ENCODE peak calls at places on chromosomes 13 and 19, in four cellular contexts. W is adrenal gland, P is NB4, Z is GM12878. B is an unnamed sample.

GRCh38 chr13:74978596-74978995 is 503.4 kb downstream of the TBC1D4 start:
- DNase-seq in W (no peak), P (no peak), Z (no peak), B (no peak)

GRCh38 chr19:33702606-33703437 is 81.1 kb downstream of the CHST8 start:
- DNase-seq in W (no peak), P (no peak), Z (no peak), B (no peak)

GRCh38 chr19:20247016-20247683 is 80.1 kb downstream of the ZNF486 start:
- DNase-seq in W (peak), P (peak), Z (no peak), B (no peak)

GRCh38 chr13:25899952-25900351 is 151.9 kb downstream of the SHISA2 start:
- DNase-seq in W (no peak), P (no peak), Z (no peak), B (no peak)

GRCh38 chr13:102136735-102137296 is 265.0 kb downstream of the FGF14 start:
- DNase-seq in W (no peak), P (no peak), Z (no peak), B (no peak)

GRCh38 chr19:5877869-5878268 is 7.5 kb upstream of the FUT5 start:
- DNase-seq in W (no peak), P (no peak), Z (no peak), B (no peak)

GRCh38 chr19:2048959-2049740 is 1.9 kb downstream of the MKNK2 start:
- DNase-seq in W (no peak), P (no peak), Z (no peak), B (peak)

GRCh38 chr19:22427587-22428298 is 5.6 kb upstream of the ZNF98 start:
- DNase-seq in W (no peak), P (no peak), Z (no peak), B (no peak)

GRCh38 chr19:37077615-37077928 is 661 bp upstream of the ZNF420 start:
- DNase-seq in W (no peak), P (no peak), Z (no peak), B (no peak)

GRCh38 chr19:8302357-8302691 is 5.8 kb downstream of the CD320 start:
- DNase-seq in W (peak), P (peak), Z (no peak), B (peak)

GRCh38 chr19:20315543-20315942 is 148.5 kb downstream of the ZNF486 start:
- DNase-seq in W (peak), P (no peak), Z (no peak), B (no peak)

GRCh38 chr19:36115453-36116343 is at the start of gene TBCB:
- DNase-seq in W (no peak), P (no peak), Z (no peak), B (no peak)

GRCh38 chr19:13795595-13796300 is 505 bp downstream of the ZSWIM4 start:
- DNase-seq in W (no peak), P (no peak), Z (no peak), B (peak)

GRCh38 chr13:38264363-38265134 is 85.1 kb upstream of the UFM1 start:
- DNase-seq in W (no peak), P (no peak), Z (no peak), B (no peak)

GRCh38 chr13:79900356-79900755 is 419.4 kb downstream of the NDFIP2 start:
- DNase-seq in W (no peak), P (no peak), Z (no peak), B (no peak)

GRCh38 chr19:27972291-27973040 is 1240.5 kb downstream of the UQCRFS1 start:
- DNase-seq in W (no peak), P (no peak), Z (no peak), B (no peak)

GRCh38 chr13:99278199-99278598 is 20.0 kb upstream of the GPR18 start:
- DNase-seq in W (no peak), P (peak), Z (no peak), B (no peak)

GRCh38 chr13:99282264-99283231 is 24.4 kb upstream of the GPR18 start:
- DNase-seq in W (no peak), P (no peak), Z (no peak), B (no peak)

GRCh38 chr13:99280166-99280565 is 22.0 kb upstream of the GPR18 start:
- DNase-seq in W (no peak), P (peak), Z (no peak), B (no peak)

GRCh38 chr13:99278843-99279242 is 20.7 kb upstream of the GPR18 start:
- DNase-seq in W (no peak), P (no peak), Z (no peak), B (no peak)

DNA sequence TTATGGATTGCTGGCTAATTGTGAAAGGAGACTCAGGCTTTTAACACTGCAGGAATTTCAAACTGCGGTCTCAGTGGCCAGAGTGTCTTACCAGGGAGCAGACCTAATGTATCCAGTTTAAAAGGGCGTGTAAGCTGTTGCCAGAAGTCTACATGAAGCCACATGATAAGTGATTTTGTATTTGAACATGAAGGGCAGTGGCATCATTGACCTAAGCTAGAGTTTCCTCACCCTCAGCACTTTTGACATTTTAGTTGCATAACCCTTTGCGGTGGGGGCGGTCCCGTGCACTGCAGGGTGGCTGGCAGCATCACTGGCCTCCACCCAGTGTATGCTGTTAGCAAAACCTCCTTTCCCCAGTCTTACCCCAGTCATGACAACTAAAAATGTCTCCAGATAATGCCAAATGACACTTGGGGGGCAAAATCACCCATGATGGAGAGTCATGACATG is 23.7 kb upstream of the GPR18 start:
- DNase-seq in W (peak), P (peak), Z (no peak), B (peak)
- TF ChIP-seq POLR2A in W (no peak), P (no peak), Z (no peak), B (no peak)

DNA sequence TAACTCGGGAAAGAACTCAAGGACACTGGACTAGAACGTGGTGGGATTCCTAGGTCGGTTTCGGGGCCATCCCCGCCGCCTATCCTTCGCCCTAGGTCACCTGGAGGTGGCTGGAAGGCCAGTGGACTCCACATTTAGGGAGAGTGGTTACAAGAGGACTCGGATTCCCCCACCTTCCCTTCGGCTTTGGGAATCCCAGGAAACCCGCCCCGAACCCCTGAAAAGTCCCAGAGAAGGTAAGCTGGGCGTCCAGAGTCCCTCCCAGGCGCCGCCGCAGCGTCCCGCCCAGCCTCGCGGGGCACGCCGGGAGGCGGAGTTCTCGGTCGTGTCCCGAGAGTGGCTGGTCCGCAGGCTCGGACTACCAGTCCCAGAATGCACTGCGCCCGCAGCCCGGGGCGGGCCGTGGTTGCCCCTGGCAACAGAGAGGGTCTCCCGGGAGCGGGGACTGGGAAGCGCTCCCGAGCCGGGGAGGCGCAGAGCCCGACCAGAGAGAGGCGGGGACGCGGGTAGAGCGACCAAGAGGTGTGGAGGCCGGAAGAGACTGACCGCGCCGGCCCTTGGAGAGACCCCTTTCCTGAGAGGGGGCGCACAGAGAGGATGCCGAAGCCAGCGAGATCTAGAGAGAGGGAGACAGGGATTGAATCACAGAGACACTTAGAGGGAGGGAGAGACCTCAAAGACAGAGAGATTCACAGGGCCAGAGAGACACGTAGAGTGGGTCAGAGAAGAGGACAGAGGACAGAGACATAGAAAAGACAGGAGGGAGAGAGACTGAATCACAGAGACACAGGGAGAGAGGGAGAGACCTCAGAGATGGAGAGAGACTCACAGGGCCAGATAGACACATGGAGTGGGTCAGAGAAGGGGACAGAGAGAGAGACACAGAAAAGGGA is 2.6 kb upstream of the PRKCG start:
- DNase-seq in W (peak), P (peak), Z (no peak), B (peak)
- TF ChIP-seq POLR2A in W (no peak), P (no peak), Z (no peak), B (no peak)

DNA sequence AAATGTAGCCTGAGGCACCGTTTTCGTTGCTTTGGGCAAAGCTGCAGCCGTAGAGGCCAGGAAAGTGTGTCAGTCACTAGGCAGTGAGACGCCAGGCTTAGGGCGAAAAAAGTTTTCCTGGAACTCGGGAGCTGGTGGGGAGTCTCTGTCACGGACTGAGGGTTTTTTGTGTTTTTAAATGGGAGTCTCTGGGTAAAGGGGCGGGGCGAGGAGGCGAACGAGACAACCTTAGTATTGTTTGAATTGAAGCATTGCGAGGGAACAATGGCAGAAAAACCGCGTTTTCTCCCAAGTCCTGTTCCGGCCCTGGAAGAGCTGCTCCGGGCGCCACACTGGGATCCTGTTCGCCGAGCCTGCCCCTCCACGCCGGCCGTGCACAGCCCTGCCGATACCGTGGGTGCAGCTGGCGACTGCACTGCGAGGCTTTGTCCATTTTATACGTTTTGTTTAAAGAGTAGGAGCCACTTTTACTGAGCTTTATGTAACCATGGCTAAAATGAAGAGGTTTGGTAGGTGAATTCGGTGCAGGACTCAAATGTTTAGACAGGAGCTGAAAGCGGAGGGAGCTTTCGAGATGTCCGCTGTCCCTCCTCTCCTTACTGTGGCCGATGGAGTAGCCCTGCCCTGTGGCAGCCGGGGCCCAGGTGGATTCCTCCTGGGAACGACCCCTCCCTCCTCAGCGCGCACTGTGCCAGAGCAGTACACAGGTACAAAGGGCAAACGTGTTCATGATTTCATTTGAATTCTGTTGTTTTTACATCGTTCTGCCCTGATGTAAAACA is 1.5 kb downstream of the COL4A2 start:
- DNase-seq in W (no peak), P (no peak), Z (no peak), B (no peak)
- TF ChIP-seq POLR2A in W (no peak), P (no peak), Z (no peak), B (no peak)

GRCh38 chr19:44142014-44142523 is 715 bp downstream of the ZNF234 start:
- DNase-seq in W (no peak), P (peak), Z (no peak), B (peak)

GRCh38 chr19:44141191-44142013 is at the start of gene ZNF234:
- DNase-seq in W (peak), P (peak), Z (peak), B (peak)
- TF ChIP-seq POLR2A in W (peak), P (no peak), Z (peak), B (peak)

DNA sequence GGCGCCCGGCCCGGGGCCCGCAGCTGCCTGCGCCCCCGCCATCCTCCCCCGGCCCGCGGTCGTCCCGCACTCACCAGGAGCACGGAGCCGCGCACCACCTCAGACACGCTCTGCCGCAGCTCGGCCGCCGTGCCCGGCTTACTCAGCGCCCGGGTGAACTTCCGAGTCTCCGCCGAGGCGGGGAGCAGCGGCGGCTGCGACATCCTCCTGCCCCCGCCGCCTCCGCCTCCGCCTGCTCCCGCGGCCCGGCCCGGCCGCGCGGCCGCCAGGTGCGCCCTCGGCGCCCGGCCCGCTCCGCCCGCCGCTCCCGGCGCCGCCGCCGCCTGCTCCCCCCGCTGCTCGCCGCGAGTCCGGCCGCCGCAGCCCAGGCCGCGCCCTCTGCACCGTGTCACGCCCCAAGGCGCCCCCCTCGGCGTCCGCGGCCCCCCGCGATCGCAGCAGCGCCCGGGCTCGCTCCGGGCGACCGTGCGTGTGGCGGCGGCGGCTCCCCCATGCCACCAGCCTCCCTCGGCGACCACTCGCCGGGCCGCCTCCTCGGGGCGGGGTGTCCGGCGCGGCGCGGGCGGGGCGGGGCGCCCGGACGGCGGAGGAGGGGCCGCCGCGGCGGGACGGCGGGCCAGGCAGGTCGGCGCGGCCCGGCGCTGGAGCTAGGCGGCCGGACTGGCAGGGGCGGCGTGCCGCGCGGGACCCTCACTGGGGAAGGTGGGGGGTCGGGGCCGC is 108.4 kb upstream of the DOCK9 start:
- DNase-seq in W (peak), P (peak), Z (no peak), B (peak)
- TF ChIP-seq POLR2A in W (peak), P (no peak), Z (peak), B (no peak)

GRCh38 chr13:43800828-43801227 is 14.1 kb upstream of the ENOX1 start:
- DNase-seq in W (no peak), P (no peak), Z (no peak), B (no peak)

GRCh38 chr13:43805071-43805468 is 18.3 kb upstream of the ENOX1 start:
- DNase-seq in W (no peak), P (no peak), Z (no peak), B (no peak)

GRCh38 chr13:43804461-43805070 is 17.8 kb upstream of the ENOX1 start:
- DNase-seq in W (no peak), P (peak), Z (peak), B (peak)

GRCh38 chr13:43805681-43806128 is 18.9 kb upstream of the ENOX1 start:
- DNase-seq in W (no peak), P (no peak), Z (no peak), B (no peak)

DNA sequence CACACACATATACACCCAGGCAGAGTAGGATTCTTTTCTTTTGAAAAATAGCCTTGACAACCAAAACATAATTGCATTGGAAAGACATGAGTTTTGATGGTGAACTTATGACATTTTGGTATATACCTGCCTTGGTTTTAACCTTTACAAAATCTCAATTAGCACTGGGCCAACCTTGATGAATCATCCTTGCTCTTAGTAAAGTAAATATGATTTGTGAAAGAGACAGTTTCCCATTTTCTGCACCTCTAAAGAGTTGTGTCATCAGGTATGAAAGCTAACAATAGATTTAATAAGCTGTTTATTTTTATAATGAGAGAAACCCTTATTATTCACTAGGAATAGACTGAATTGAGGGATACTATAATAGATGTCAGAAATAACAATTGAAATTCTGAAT is 15.7 kb upstream of the ENOX1 start:
- DNase-seq in W (no peak), P (no peak), Z (no peak), B (no peak)
- TF ChIP-seq POLR2A in W (no peak), P (no peak), Z (no peak), B (no peak)

GRCh38 chr19:45403781-45404556 is 900 bp downstream of the PPP1R13L start:
- DNase-seq in W (peak), P (peak), Z (no peak), B (peak)

GRCh38 chr19:45404557-45405434 is at the start of gene PPP1R13L:
- DNase-seq in W (peak), P (peak), Z (peak), B (no peak)

GRCh38 chr19:45406165-45406956 is at the start of gene POLR1G:
- DNase-seq in W (peak), P (peak), Z (peak), B (peak)

GRCh38 chr19:45406957-45407375 is 522 bp downstream of the POLR1G start:
- DNase-seq in W (no peak), P (no peak), Z (no peak), B (peak)

GRCh38 chr19:45405435-45406164 is 731 bp upstream of the PPP1R13L start:
- DNase-seq in W (peak), P (peak), Z (peak), B (peak)
- TF ChIP-seq POLR2A in W (no peak), P (peak), Z (peak), B (peak)

GRCh38 chr19:3572132-3572854 is 451 bp upstream of the HMG20B start:
- DNase-seq in W (peak), P (peak), Z (peak), B (peak)

GRCh38 chr19:3573162-3573857 is 566 bp downstream of the HMG20B start:
- DNase-seq in W (no peak), P (no peak), Z (no peak), B (no peak)

GRCh38 chr19:3573858-3574637 is 1.3 kb downstream of the HMG20B start:
- DNase-seq in W (peak), P (peak), Z (peak), B (peak)

GRCh38 chr19:3570619-3571018 is 2.1 kb upstream of the HMG20B start:
- DNase-seq in W (no peak), P (no peak), Z (no peak), B (no peak)

DNA sequence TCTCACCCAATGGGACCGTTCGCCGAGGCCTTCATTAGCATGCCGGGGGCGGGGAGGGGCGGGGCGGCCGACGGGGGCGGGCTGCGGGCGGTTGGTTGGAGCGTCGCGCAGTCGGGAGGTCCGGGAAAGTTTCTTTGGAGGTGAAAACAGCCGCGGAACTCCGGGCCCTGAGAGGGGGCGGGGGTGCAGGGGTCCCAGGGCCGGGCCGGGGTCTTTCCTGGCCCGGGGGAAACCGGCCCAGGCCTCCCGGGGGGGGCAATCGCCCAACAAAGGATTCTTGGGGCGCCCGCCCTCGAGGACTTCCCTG is at the start of gene HMG20B:
- DNase-seq in W (no peak), P (no peak), Z (no peak), B (no peak)
- TF ChIP-seq POLR2A in W (no peak), P (no peak), Z (peak), B (no peak)

GRCh38 chr19:43691755-43692154 is 21.8 kb upstream of the PLAUR start:
- DNase-seq in W (no peak), P (no peak), Z (no peak), B (no peak)

GRCh38 chr19:43690890-43691289 is 20.9 kb upstream of the PLAUR start:
- DNase-seq in W (no peak), P (no peak), Z (no peak), B (no peak)

GRCh38 chr19:43687660-43687997 is 17.7 kb upstream of the PLAUR start:
- DNase-seq in W (no peak), P (no peak), Z (no peak), B (no peak)

GRCh38 chr19:43690444-43690843 is 20.5 kb upstream of the PLAUR start:
- DNase-seq in W (no peak), P (no peak), Z (no peak), B (no peak)

DNA sequence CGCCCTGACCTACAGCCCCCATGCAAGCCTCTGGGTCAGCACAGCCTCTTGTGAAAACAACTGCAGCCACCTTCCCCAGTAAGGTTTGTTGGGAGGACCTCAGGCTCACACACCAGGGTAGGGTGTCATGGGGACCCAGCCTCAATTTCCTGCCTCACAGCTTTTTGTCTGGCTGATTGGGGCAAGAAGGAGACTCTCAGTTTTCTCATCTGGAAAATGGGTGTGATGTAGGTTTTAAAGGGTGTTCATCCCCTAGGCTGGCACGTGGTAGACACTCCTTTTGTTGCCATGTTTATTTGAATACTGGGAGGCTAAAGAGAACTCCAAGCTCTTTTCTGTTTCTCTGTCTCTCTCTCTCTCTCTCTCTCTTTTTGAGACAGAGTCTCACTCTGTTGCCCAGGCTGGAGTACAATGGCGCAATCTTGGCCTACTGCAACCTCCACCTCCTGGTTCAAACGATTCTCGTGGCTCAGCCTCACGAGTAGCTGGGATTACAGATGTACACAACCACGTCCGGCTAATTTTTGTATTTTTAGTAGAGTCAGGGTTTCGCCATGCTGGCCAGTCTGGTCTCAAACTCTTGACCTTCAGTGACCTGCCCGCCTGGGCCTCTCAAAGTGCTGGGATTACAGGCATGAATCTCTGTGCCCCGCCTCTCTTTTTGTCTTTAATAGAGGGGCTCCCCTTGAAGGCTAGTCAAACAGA is 18.2 kb upstream of the PLAUR start:
- DNase-seq in W (no peak), P (no peak), Z (no peak), B (no peak)
- TF ChIP-seq POLR2A in W (no peak), P (no peak), Z (no peak), B (no peak)